ENCODE peak calls at places on chromosomes 12 and 14, in five cellular contexts. H, W, M, V and O are unnamed samples. For H3K9me3, the result is how much of the 10 kb centered on the place peaks cover.

GRCh38 chr12:13834241-13834640 is 147.2 kb downstream of the GRIN2B start:
- DNase-seq in H (no peak), V (no peak), M (no peak), W (no peak), O (no peak)

GRCh38 chr14:31221266-31221665 is 13.7 kb upstream of the HECTD1 start:
- DNase-seq in V (no peak), M (no peak), H (no peak), W (no peak), O (no peak)

GRCh38 chr14:38404616-38405015 is 148.7 kb upstream of the CLEC14A start:
- DNase-seq in M (no peak), W (no peak), V (no peak), H (no peak), O (peak)

GRCh38 chr14:54002653-54003052 is 46.0 kb upstream of the BMP4 start:
- DNase-seq in W (no peak), V (no peak), M (no peak), H (no peak), O (no peak)

GRCh38 chr12:85821216-85821615 is 15.0 kb downstream of the RASSF9 start:
- DNase-seq in M (no peak), H (no peak), W (no peak), V (no peak), O (no peak)

GRCh38 chr12:130555628-130556485 is 160.2 kb downstream of the RIMBP2 start:
- DNase-seq in W (no peak), M (no peak), H (no peak), V (no peak), O (no peak)

GRCh38 chr12:110304061-110304551 is 23.1 kb downstream of the ATP2A2 start:
- DNase-seq in W (no peak), V (no peak), H (no peak), M (no peak), O (peak)

GRCh38 chr14:93857081-93857480 is 68.8 kb upstream of the PRIMA1 start:
- DNase-seq in M (no peak), W (no peak), H (no peak), V (no peak), O (no peak)

GRCh38 chr14:101584049-101584859 is 23.0 kb downstream of the DIO3 start:
- DNase-seq in V (no peak), H (peak), M (peak), W (no peak), O (no peak)

GRCh38 chr12:51205350-51205749 is 12.5 kb downstream of the POU6F1 start:
- DNase-seq in M (no peak), H (no peak), V (no peak), W (no peak), O (no peak)

GRCh38 chr14:69288001-69288771 is 28.2 kb downstream of the GALNT16 start:
- DNase-seq in M (peak), W (no peak), H (no peak), V (peak), O (peak)

GRCh38 chr12:12482959-12483358 is 79.7 kb downstream of the DUSP16 start:
- DNase-seq in V (no peak), W (no peak), M (no peak), H (no peak), O (no peak)

GRCh38 chr12:88036368-88036965 is 7.3 kb upstream of the C12orf50 start:
- DNase-seq in W (no peak), M (no peak), V (no peak), H (no peak), O (no peak)

GRCh38 chr14:79101388-79101787 is 931.2 kb downstream of the NRXN3 start:
- DNase-seq in H (no peak), W (no peak), V (no peak), M (no peak), O (no peak)

GRCh38 chr14:79093542-79093941 is 923.4 kb downstream of the NRXN3 start:
- DNase-seq in W (no peak), H (no peak), V (no peak), M (no peak), O (no peak)

GRCh38 chr14:79103764-79104163 is 933.6 kb downstream of the NRXN3 start:
- DNase-seq in H (no peak), M (no peak), V (no peak), W (no peak), O (no peak)

GRCh38 chr14:79100578-79100977 is 930.4 kb downstream of the NRXN3 start:
- DNase-seq in H (no peak), M (no peak), W (no peak), V (no peak), O (no peak)

GRCh38 chr14:79098324-79098723 is 928.2 kb downstream of the NRXN3 start:
- DNase-seq in H (no peak), W (no peak), M (no peak), V (no peak), O (no peak)
- H3K9me3 ChIP-seq in H (under half), W (under half), M (under half), V (under half), O (under half)

GRCh38 chr14:55347040-55347439 is 64.6 kb downstream of the ATG14 start:
- DNase-seq in V (no peak), H (no peak), W (no peak), M (no peak), O (no peak)

GRCh38 chr14:55348766-55349453 is 62.7 kb downstream of the ATG14 start:
- DNase-seq in W (no peak), H (no peak), M (no peak), V (no peak), O (no peak)

GRCh38 chr14:55350461-55350860 is 61.2 kb downstream of the ATG14 start:
- DNase-seq in M (no peak), W (no peak), V (no peak), H (no peak), O (no peak)

GRCh38 chr14:55351111-55351510 is 60.5 kb downstream of the ATG14 start:
- DNase-seq in H (no peak), W (no peak), V (no peak), M (no peak), O (no peak)

GRCh38 chr14:55349565-55349964 is 62.1 kb downstream of the ATG14 start:
- DNase-seq in W (no peak), M (no peak), H (no peak), V (no peak), O (no peak)
- H3K27ac ChIP-seq in W (no peak), M (no peak), H (no peak), V (no peak), O (no peak)

GRCh38 chr14:105879867-105880561 is 353.6 kb downstream of the TMEM121 start:
- DNase-seq in H (peak), M (peak), W (no peak), V (peak), O (no peak)

GRCh38 chr14:105877645-105878044 is 351.3 kb downstream of the TMEM121 start:
- DNase-seq in V (no peak), H (no peak), W (no peak), M (no peak), O (no peak)

GRCh38 chr14:105879503-105879866 is 353.1 kb downstream of the TMEM121 start:
- DNase-seq in W (no peak), H (no peak), V (no peak), M (no peak), O (no peak)

GRCh38 chr14:105878125-105878524 is 351.7 kb downstream of the TMEM121 start:
- DNase-seq in W (no peak), M (peak), V (peak), H (no peak), O (no peak)

DNA sequence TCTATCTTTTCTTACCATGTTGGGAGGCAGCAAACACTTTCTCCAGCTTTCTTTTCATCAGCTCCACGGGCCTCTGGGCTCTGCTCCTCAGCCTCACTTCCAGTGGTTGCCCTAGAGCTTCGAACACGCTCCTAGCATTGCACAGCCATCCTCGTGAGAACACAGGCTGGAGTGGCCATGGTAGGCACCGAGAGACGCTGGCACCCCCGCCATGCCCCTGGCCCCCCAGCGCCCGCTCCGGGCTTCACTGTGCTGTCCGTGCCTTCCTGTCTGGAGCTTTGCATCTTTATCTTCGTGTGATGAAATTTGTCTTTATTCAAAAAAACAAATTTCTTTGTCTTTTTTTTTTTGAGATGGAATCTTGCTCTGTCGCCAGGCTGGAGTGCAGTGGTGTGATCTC is 352.2 kb downstream of the TMEM121 start:
- DNase-seq in V (no peak), H (no peak), M (peak), W (no peak), O (no peak)
- H3K9me3 ChIP-seq in V (under half), H (under half), M (under half), W (under half), O (under half)

GRCh38 chr14:60736494-60736893 is 1.9 kb downstream of the MNAT1 start:
- DNase-seq in H (no peak), M (no peak), W (no peak), V (no peak), O (peak)
- H3K27ac ChIP-seq in H (no peak), M (no peak), W (no peak), V (no peak), O (no peak)

GRCh38 chr12:133046698-133047097 is 9.4 kb downstream of the ZNF84 start:
- DNase-seq in H (no peak), M (no peak), W (no peak), V (no peak), O (no peak)
- H3K9me3 ChIP-seq in H (under half), M (half or more), W (half or more), V (half or more), O (under half)

GRCh38 chr12:124590447-124590846 is 23.0 kb upstream of the NCOR2 start:
- DNase-seq in M (no peak), W (no peak), V (no peak), H (no peak), O (no peak)

GRCh38 chr12:124586756-124587155 is 19.3 kb upstream of the NCOR2 start:
- DNase-seq in W (no peak), V (no peak), M (no peak), H (peak), O (no peak)

GRCh38 chr12:124592050-124592449 is 24.6 kb upstream of the NCOR2 start:
- DNase-seq in V (no peak), H (peak), M (no peak), W (no peak), O (no peak)

GRCh38 chr12:124588689-124589318 is 21.4 kb upstream of the NCOR2 start:
- DNase-seq in M (peak), H (peak), V (no peak), W (no peak), O (no peak)

DNA sequence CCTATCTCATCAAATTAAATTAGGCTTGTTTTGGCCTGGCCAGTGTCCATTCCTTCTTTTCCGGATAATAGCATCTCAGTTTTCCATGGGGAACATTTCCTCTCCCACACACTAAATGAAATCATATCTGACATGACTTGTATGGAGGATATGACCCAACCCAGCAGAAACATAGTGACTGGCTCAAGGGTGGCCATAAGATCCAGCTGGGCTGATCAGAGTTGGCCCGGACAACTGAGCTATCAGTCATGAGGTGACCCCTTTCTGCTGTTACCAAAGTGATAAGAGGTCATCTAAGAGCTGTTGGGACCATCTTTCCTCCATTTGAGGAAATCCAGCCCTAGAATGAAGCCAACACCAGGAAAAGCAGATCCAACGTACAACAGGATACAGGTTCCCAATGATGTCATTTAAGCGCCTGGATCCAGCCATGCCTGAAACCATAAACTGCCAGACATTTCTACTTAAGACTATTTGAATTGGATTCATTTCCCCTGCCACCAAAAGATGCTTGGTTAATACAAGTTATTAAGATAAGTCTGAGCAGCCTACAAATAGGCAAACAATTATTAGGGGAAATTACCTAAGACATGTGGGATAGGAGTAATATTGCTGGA is 20.7 kb upstream of the NCOR2 start:
- DNase-seq in V (no peak), H (peak), W (no peak), M (no peak), O (no peak)
- H3K27ac ChIP-seq in V (peak), H (no peak), W (no peak), M (peak), O (no peak)

DNA sequence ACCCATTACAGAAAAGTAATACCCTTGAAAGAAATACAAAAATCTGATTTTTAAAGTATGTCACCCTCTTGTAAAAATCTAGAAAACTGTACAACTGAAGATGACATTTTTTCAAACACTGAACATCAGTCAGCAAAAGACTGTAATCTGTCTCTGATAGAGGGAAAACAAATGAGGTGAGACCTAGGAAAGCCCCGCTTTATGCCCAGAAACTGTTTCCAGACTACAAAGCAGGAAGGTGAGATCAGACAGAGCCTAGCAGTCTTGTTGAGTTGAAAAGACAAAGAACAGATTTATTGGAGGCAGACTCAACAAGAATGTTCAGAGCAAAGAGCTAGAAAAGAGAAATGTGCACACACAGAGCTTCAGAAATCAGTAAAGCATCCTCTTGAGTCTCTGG is 873.6 kb downstream of the LRFN5 start:
- DNase-seq in V (no peak), W (no peak), H (no peak), M (no peak), O (no peak)
- H3K9me3 ChIP-seq in V (under half), W (under half), H (under half), M (under half), O (under half)

DNA sequence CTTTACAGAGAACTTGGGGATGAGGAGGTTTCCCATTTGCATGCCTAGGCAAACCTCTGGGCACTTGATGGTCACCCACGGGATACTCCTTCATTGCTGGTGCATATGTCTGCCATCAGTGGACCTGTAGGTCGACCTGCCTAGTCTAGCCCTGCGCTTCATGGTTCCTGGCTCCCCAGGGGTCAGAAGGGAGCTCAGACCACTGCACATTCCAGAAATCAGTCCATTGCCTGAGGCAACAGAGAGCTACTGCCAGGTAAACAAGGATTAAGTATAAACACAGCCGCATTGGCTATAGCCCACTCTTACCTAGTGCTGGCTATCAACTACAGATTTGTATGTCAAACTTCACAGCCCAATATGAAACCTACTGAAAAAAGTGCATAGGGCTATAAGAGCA is 476.4 kb downstream of the SOX5 start:
- DNase-seq in H (no peak), W (no peak), M (no peak), V (no peak), O (no peak)
- H3K27ac ChIP-seq in H (no peak), W (no peak), M (no peak), V (no peak), O (no peak)